ENCODE peak calls at places on chromosomes 7 and 10, in four cellular contexts. J is GM12878, W is K562, S is HepG2. I is an unnamed sample.

GRCh38 chr10:48731141-48731540 is 46.5 kb downstream of the WDFY4 start:
- DNase-seq in W (no peak), S (no peak), J (no peak), I (no peak)

GRCh38 chr10:60958892-60959601 is 15.1 kb upstream of the RHOBTB1 start:
- DNase-seq in J (no peak), S (no peak), W (no peak), I (no peak)

GRCh38 chr7:141709749-141710148 is 1.6 kb downstream of the WEE2 start:
- DNase-seq in W (no peak), J (no peak), S (no peak), I (no peak)

GRCh38 chr7:44486693-44487092 is 3.8 kb downstream of the NUDCD3 start:
- DNase-seq in J (no peak), S (no peak), W (no peak), I (no peak)

GRCh38 chr10:77592946-77593636 is 44.5 kb downstream of the KCNMA1 start:
- DNase-seq in J (no peak), S (no peak), W (no peak), I (no peak)

GRCh38 chr7:159066816-159067601 is 77.7 kb downstream of the VIPR2 start:
- DNase-seq in W (no peak), J (no peak), S (no peak), I (no peak)

GRCh38 chr7:27774717-27775328 is 34.9 kb downstream of the TAX1BP1 start:
- DNase-seq in S (peak), W (peak), J (no peak), I (peak)

GRCh38 chr7:30027065-30027456 is 559 bp upstream of the FKBP14 start:
- DNase-seq in W (no peak), J (peak), S (peak), I (peak)

GRCh38 chr10:79269969-79270368 is 77.3 kb upstream of the PPIF start:
- DNase-seq in W (no peak), J (no peak), S (no peak), I (no peak)

GRCh38 chr10:122310311-122311050 is 39.4 kb downstream of the BTBD16 start:
- DNase-seq in W (no peak), S (peak), J (no peak), I (no peak)

GRCh38 chr10:7192831-7193348 is 217.9 kb downstream of the SFMBT2 start:
- DNase-seq in S (no peak), J (no peak), W (no peak), I (no peak)

GRCh38 chr10:123862421-123863188 is 29.0 kb downstream of the CPXM2 start:
- DNase-seq in W (no peak), J (no peak), S (no peak), I (no peak)

GRCh38 chr10:48289652-48290238 is 15.2 kb upstream of the FRMPD2 start:
- DNase-seq in J (no peak), S (peak), W (peak), I (peak)

GRCh38 chr10:5945561-5946418 is 31.6 kb downstream of the IL15RA start:
- DNase-seq in S (peak), J (no peak), W (no peak), I (no peak)

GRCh38 chr10:5905854-5906507 is 15.9 kb downstream of the FBH1 start:
- DNase-seq in J (no peak), S (no peak), W (no peak), I (no peak)

GRCh38 chr10:112519129-112519761 is 72.2 kb downstream of the VTI1A start:
- DNase-seq in W (no peak), J (no peak), S (no peak), I (no peak)

GRCh38 chr10:98088186-98088971 is 46.1 kb upstream of the R3HCC1L start:
- DNase-seq in J (no peak), S (no peak), W (no peak), I (no peak)

GRCh38 chr7:87058739-87059524 is 522 bp downstream of the ELAPOR2 start:
- DNase-seq in J (no peak), W (peak), S (no peak), I (peak)

GRCh38 chr10:132528064-132528800 is 9.4 kb upstream of the INPP5A start:
- DNase-seq in W (no peak), J (no peak), S (no peak), I (no peak)

GRCh38 chr7:26090927-26091519 is 61.0 kb upstream of the NFE2L3 start:
- DNase-seq in S (peak), J (peak), W (peak), I (peak)

GRCh38 chr7:116626886-116627285 is 45.1 kb upstream of the MET start:
- DNase-seq in W (no peak), S (no peak), J (no peak), I (no peak)

GRCh38 chr10:33570495-33570894 is 236.0 kb upstream of the NRP1 start:
- DNase-seq in W (no peak), S (no peak), J (no peak), I (no peak)

GRCh38 chr10:65501259-65501658 is 1424.6 kb upstream of the LRRTM3 start:
- DNase-seq in J (peak), S (peak), W (no peak), I (no peak)

GRCh38 chr10:75121322-75121721 is 9.9 kb downstream of the SAMD8 start:
- DNase-seq in J (no peak), W (no peak), S (no peak), I (no peak)

GRCh38 chr10:114271014-114271778 is 32.1 kb downstream of the VWA2 start:
- DNase-seq in S (no peak), J (no peak), W (no peak), I (no peak)

GRCh38 chr7:147909712-147910111 is 680.9 kb upstream of the C7orf33 start:
- DNase-seq in W (no peak), S (no peak), J (no peak), I (no peak)

GRCh38 chr10:3354171-3354570 is 181.6 kb upstream of the PITRM1 start:
- DNase-seq in J (no peak), S (no peak), W (no peak), I (no peak)

GRCh38 chr7:47535704-47536628 is 45.9 kb downstream of the TNS3 start:
- DNase-seq in S (peak), W (no peak), J (no peak), I (no peak)

GRCh38 chr7:66912195-66912594 is 8.8 kb upstream of the TMEM248 start:
- DNase-seq in J (no peak), W (no peak), S (peak), I (no peak)
- TF ChIP-seq FOXK2 in J (no peak), W (no peak), S (no peak), I (no peak)

GRCh38 chr7:108290344-108291134 is 160.4 kb upstream of the LAMB4 start:
- DNase-seq in S (no peak), J (no peak), W (no peak), I (no peak)

GRCh38 chr7:108287857-108288256 is 157.7 kb upstream of the LAMB4 start:
- DNase-seq in J (no peak), S (no peak), W (no peak), I (no peak)

GRCh38 chr7:108291135-108291508 is 161.0 kb upstream of the LAMB4 start:
- DNase-seq in W (no peak), J (no peak), S (no peak), I (no peak)

GRCh38 chr7:108291791-108292440 is 161.8 kb upstream of the LAMB4 start:
- DNase-seq in W (no peak), J (no peak), S (no peak), I (no peak)

GRCh38 chr7:108289852-108290251 is 159.7 kb upstream of the LAMB4 start:
- DNase-seq in J (no peak), S (no peak), W (no peak), I (no peak)
- TF ChIP-seq BHLHE40 in J (no peak), S (no peak), W (no peak), I (no peak)

DNA sequence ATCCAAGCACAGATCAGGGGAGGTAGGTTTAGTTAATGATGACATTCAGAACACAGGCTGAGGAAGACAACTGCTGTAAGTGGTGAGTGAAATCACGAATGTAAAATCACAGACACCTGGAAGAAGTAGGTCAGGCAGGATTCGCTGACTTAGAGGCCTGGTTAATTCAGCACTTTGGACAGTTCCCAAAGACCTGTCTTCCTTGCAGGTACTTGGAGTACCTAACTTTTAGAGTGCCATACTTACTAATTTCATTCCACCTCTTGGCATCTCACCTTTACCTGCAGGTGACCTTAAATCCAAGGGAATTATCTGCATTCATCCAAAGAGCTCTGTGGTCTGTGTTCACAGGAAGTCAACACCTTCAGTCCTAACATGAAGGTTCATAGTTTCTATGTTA is 822.4 kb downstream of the PHTF2 start:
- DNase-seq in W (no peak), J (no peak), S (peak), I (no peak)
- TF ChIP-seq FOXK2 in W (no peak), J (no peak), S (no peak), I (no peak)

GRCh38 chr7:139714163-139714901 is 63.5 kb downstream of the HIPK2 start:
- DNase-seq in J (no peak), S (no peak), W (no peak), I (no peak)
- TF ChIP-seq BHLHE40 in J (no peak), S (no peak), W (no peak), I (no peak)

GRCh38 chr10:106078796-106079576 is 1085.5 kb downstream of the SORCS1 start:
- DNase-seq in S (no peak), W (no peak), J (no peak), I (no peak)

GRCh38 chr10:106083572-106083971 is 1080.9 kb downstream of the SORCS1 start:
- DNase-seq in J (no peak), W (no peak), S (no peak), I (no peak)

GRCh38 chr10:106086391-106086790 is 1078.1 kb downstream of the SORCS1 start:
- DNase-seq in J (no peak), S (no peak), W (no peak), I (no peak)

GRCh38 chr10:106082865-106083264 is 1081.6 kb downstream of the SORCS1 start:
- DNase-seq in W (no peak), J (no peak), S (no peak), I (no peak)
- TF ChIP-seq FOXK2 in W (no peak), J (no peak), S (no peak), I (no peak)

DNA sequence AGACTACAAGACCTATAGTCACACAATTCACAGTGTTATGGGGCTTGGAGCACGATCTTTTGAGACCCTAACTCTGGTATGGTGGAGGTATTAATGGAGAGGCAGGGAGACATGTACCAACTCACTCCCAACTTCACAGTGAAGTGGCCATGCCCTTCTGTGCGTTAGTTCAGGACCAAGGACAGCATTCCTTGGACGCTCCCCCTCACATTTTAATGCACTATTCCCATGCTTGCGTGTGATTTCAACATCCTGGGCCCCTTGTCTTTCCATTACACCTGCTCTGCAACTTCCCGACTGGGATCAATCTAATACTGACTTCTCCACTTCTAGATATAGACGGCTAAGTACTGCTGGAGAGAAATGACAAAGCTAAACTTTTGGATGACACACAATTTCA is 72.7 kb downstream of the PLCE1 start:
- DNase-seq in S (peak), W (peak), J (no peak), I (peak)
- TF ChIP-seq BHLHE40 in S (no peak), W (no peak), J (no peak), I (no peak)

DNA sequence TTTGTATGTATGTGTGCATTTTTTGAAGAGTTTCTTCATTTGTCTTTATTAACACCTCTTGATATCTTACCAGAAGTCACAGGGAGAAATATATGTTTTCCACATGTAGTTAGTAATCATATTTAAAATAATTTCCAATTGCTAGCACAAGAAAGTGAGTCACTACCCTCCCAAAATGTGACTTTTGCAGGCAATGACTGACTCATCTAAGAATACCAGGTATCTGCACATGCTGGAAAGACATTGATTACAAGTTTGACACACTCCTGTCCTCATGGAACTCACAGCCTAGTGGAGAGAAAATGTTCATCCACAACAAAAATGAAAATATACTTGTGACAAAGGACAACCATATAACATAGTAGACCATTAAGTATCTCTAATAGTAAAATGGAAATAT is 82.9 kb downstream of the SEMA3D start:
- DNase-seq in J (no peak), W (no peak), S (no peak), I (no peak)
- TF ChIP-seq FOXK2 in J (no peak), W (no peak), S (no peak), I (no peak)

GRCh38 chr10:28587270-28587969 is 54.5 kb downstream of the WAC start:
- DNase-seq in S (no peak), J (no peak), W (no peak), I (no peak)
- TF ChIP-seq BHLHE40 in S (no peak), J (no peak), W (no peak), I (no peak)

I was measured in HEK293T.